ENCODE peak calls at places on chromosomes 4 and X, in six cellular contexts. U is neural crest cell, P is RPMI8226, F is thyroid gland, D is T-helper 1 cell, M is mesothelial cell of epicardium. Y is an unnamed sample.

GRCh38 chr4:3123201-3123671 is 48.8 kb downstream of the HTT start:
- DNase-seq in F (no peak), U (no peak), D (no peak), M (no peak), P (no peak), Y (no peak)

GRCh38 chr4:41129128-41129754 is 85.1 kb downstream of the APBB2 start:
- DNase-seq in M (no peak), D (no peak), P (no peak), U (no peak), F (peak), Y (no peak)

GRCh38 chr4:141807501-141807900 is 171.1 kb downstream of the IL15 start:
- DNase-seq in M (no peak), D (no peak), P (no peak), F (no peak), U (no peak), Y (no peak)

GRCh38 chrX:72031118-72031517 is 100.6 kb downstream of the RTL5 start:
- DNase-seq in D (no peak), P (no peak), M (no peak), U (no peak), F (no peak), Y (no peak)

GRCh38 chr4:176142253-176142652 is 53.1 kb downstream of the SPATA4 start:
- DNase-seq in M (no peak), F (no peak), U (no peak), D (no peak), P (no peak), Y (no peak)

GRCh38 chr4:51858605-51859211 is 15.8 kb downstream of the DCUN1D4 start:
- DNase-seq in F (no peak), D (no peak), P (no peak), U (no peak), M (no peak), Y (no peak)

GRCh38 chr4:24137963-24138601 is 248.2 kb upstream of the PPARGC1A start:
- DNase-seq in P (no peak), M (no peak), F (peak), U (no peak), D (no peak), Y (no peak)

GRCh38 chr4:10024303-10024702 is 3.0 kb upstream of the SLC2A9 start:
- DNase-seq in U (no peak), F (no peak), D (no peak), M (no peak), P (no peak), Y (no peak)

GRCh38 chr4:128358231-128358902 is 70.8 kb upstream of the PGRMC2 start:
- DNase-seq in U (no peak), M (no peak), F (no peak), D (no peak), P (no peak), Y (no peak)

GRCh38 chr4:102449751-102450352 is 51.3 kb upstream of the NFKB1 start:
- DNase-seq in M (no peak), D (no peak), P (peak), U (peak), F (peak), Y (peak)

GRCh38 chr4:100935090-100935489 is 412.2 kb downstream of the PPP3CA start:
- DNase-seq in M (no peak), U (no peak), F (no peak), D (no peak), P (peak), Y (no peak)

GRCh38 chrX:129706395-129707072 is 32.2 kb upstream of the XPNPEP2 start:
- DNase-seq in D (no peak), F (peak), U (no peak), P (peak), M (no peak), Y (no peak)

GRCh38 chr4:140243345-140243753 is 89.4 kb upstream of the MAML3 start:
- DNase-seq in P (peak), F (peak), D (no peak), M (no peak), U (no peak), Y (peak)

GRCh38 chr4:182555997-182556418 is 312.8 kb downstream of the TENM3 start:
- DNase-seq in U (no peak), P (peak), D (no peak), F (peak), M (no peak), Y (no peak)

GRCh38 chrX:44906041-44906440 is 33.1 kb downstream of the KDM6A start:
- DNase-seq in M (no peak), F (peak), P (no peak), U (no peak), D (no peak), Y (no peak)

Y was measured in T-cell.